ENCODE peak calls at places on chromosomes 12 and 14, in five cellular contexts. S is fibroblast of villous mesenchyme, L is GM12878, W is pancreas, H is GM12865. F is an unnamed sample.

GRCh38 chr12:4274960-4275868 is 1.7 kb downstream of the CCND2 start:
- DNase-seq in S (no peak), L (no peak), W (no peak), H (no peak), F (no peak)

GRCh38 chr12:51534216-51534615 is 56.8 kb upstream of the SCN8A start:
- DNase-seq in S (no peak), L (no peak), W (no peak), H (no peak), F (no peak)

GRCh38 chr12:90773526-90773925 is 181.4 kb downstream of the CCER1 start:
- DNase-seq in S (no peak), L (no peak), W (no peak), H (no peak), F (no peak)

GRCh38 chr12:509494-509893 is 49.8 kb downstream of the B4GALNT3 start:
- DNase-seq in S (no peak), L (no peak), W (no peak), H (no peak), F (no peak)

GRCh38 chr12:85626782-85627171 is 209.4 kb downstream of the RASSF9 start:
- DNase-seq in S (no peak), L (no peak), W (no peak), H (no peak), F (no peak)

GRCh38 chr14:22084393-22085281 is 411.0 kb upstream of the OR4E1 start:
- DNase-seq in S (peak), L (peak), W (no peak), H (peak), F (no peak)

GRCh38 chr12:50086148-50086547 is 1.0 kb downstream of the SMARCD1 start:
- DNase-seq in S (no peak), L (no peak), W (no peak), H (no peak), F (no peak)

GRCh38 chr12:74847169-74847568 is 309.5 kb downstream of the ATXN7L3B start:
- DNase-seq in S (no peak), L (no peak), W (no peak), H (no peak), F (no peak)

GRCh38 chr12:79274571-79275064 is 410.0 kb downstream of the SYT1 start:
- DNase-seq in S (no peak), L (no peak), W (no peak), H (peak), F (no peak)

GRCh38 chr12:42483534-42483857 is 106.0 kb downstream of the PRICKLE1 start:
- DNase-seq in S (no peak), L (no peak), W (no peak), H (no peak), F (peak)

GRCh38 chr14:68619805-68620574 is 172.9 kb downstream of the ZFP36L1 start:
- DNase-seq in S (peak), L (no peak), W (no peak), H (no peak), F (peak)

GRCh38 chr12:68364893-68365725 is 32.9 kb upstream of the MDM1 start:
- DNase-seq in S (peak), L (peak), W (peak), H (peak), F (peak)

GRCh38 chr12:109291531-109292341 is 17.3 kb downstream of the FOXN4 start:
- DNase-seq in S (no peak), L (no peak), W (peak), H (no peak), F (peak)

GRCh38 chr12:32548691-32549412 is 130.2 kb upstream of the DNM1L start:
- DNase-seq in S (peak), L (no peak), W (peak), H (no peak), F (peak)

GRCh38 chr14:85934123-85934885 is 404.4 kb downstream of the FLRT2 start:
- DNase-seq in S (peak), L (peak), W (no peak), H (peak), F (peak)

DNA sequence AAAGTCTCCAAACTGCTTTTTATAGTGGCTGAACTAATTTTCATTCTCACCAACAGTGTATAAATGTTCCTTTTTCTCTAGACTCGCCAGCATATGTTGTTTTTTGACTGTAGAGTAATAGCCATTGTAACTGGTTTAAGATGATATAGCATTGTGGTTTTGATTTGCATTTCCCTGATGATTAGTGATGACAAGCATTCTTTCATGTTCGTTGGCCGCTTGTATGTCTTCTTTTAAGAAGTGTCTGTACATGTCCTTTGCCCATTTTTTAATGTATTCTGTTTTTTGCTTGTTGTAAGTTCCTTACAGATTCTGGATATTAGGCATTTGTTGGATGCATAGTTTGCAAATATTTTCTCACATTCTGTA is 404.9 kb downstream of the FLRT2 start:
- DNase-seq in S (peak), L (peak), W (no peak), H (peak), F (no peak)
- H3K4me3 ChIP-seq in S (peak), L (peak), W (no peak), H (peak), F (peak)

GRCh38 chr12:78085562-78086182 is 255.0 kb downstream of the NAV3 start:
- DNase-seq in S (peak), L (no peak), W (no peak), H (no peak), F (no peak)

GRCh38 chr12:78086553-78087362 is 256.1 kb downstream of the NAV3 start:
- DNase-seq in S (no peak), L (no peak), W (no peak), H (no peak), F (no peak)

GRCh38 chr12:78087363-78087675 is 256.6 kb downstream of the NAV3 start:
- DNase-seq in S (peak), L (no peak), W (no peak), H (no peak), F (no peak)

DNA sequence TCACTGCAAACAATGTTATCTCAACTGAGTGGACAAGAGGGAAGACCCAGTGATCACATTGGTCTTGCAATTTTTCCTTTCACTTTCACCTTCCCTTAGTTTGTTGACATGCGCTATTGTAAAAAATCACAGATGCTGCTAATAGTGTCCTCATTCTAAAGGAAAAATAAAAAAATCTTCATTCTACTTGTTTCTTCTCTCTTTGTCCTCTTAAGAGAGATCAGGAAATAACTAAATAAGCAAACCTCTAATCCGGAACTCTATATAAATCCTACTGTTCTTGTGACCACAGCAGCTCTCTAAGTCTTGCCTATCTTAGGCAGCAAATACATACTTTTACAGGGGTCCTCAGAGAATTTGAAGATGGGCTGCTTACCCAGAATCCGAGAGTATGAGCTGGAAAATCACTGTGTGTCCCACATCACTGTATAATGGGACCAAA is 257.7 kb downstream of the NAV3 start:
- DNase-seq in S (peak), L (no peak), W (no peak), H (no peak), F (no peak)
- H3K4me3 ChIP-seq in S (peak), L (no peak), W (no peak), H (peak), F (peak)

GRCh38 chr14:46054526-46054925 is 597.1 kb downstream of the RPL10L start:
- DNase-seq in S (peak), L (no peak), W (no peak), H (no peak), F (no peak)
- H3K4me3 ChIP-seq in S (no peak), L (no peak), W (no peak), H (no peak), F (no peak)

GRCh38 chr12:123433615-123434014 is 2.9 kb downstream of the RILPL2 start:
- DNase-seq in S (no peak), L (no peak), W (no peak), H (no peak), F (no peak)

GRCh38 chr12:123441523-123442164 is 5.2 kb upstream of the RILPL2 start:
- DNase-seq in S (no peak), L (peak), W (no peak), H (peak), F (no peak)

GRCh38 chr12:123435636-123436016 is 858 bp downstream of the RILPL2 start:
- DNase-seq in S (no peak), L (no peak), W (no peak), H (no peak), F (no peak)

GRCh38 chr12:123431951-123432886 is 4.3 kb downstream of the RILPL2 start:
- DNase-seq in S (no peak), L (no peak), W (no peak), H (peak), F (no peak)

DNA sequence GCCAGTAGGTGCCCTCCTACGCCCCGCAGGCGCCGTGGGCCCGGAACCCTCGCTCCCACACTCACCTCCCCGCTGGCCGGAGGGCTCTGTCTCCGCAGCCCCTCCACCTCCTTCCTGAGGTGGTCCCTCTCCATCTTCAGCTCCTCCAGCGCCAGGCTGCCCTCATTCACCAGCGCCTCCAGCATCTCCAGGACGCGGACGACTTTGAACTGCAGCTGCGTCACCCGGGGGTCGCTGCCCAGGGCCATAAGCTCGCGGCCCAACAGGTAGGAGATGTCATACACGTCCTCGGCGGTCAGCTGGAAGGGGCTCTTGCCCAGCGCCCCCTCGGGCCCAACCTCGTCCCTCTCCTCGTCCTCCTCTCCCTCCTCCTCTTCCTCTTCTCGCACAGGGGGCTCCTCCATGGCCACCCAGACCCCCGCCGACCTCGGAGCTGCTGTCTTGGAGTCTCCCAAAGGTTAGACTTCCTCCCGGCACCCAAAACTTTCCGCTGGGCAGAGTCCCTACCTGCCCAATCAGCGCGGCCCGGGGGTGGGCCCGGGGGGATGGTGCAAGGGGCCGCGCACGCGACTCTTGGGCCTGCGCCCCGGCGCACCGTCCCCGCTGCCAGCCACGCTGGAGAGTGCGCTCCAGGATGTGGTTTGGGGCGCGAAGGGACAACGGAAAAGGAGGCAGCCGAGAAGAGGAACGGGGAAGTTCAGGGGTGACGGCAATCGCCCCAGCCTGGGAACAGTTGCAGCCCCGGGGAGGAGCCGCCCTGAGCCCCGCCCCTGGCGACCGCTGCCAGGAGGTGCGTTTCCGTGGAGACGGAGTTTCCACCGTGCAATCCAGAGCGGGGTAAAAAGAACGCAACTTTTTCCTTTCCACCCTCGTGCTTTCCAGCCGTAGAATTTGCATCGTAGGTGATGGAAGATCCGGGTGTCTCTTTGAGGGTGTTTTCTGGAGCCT is at the start of gene RILPL2:
- DNase-seq in S (peak), L (peak), W (peak), H (peak), F (peak)
- H3K4me3 ChIP-seq in S (peak), L (peak), W (peak), H (peak), F (peak)

GRCh38 chr14:77485256-77485655 is 13.4 kb downstream of the ISM2 start:
- DNase-seq in S (no peak), L (no peak), W (no peak), H (no peak), F (no peak)
- H3K4me3 ChIP-seq in S (no peak), L (no peak), W (no peak), H (no peak), F (no peak)

GRCh38 chr12:110578522-110579238 is 4.4 kb downstream of the PPTC7 start:
- DNase-seq in S (no peak), L (no peak), W (no peak), H (no peak), F (no peak)
- H3K4me3 ChIP-seq in S (no peak), L (peak), W (no peak), H (peak), F (no peak)

GRCh38 chr14:52313493-52313881 is 625 bp upstream of the PTGER2 start:
- DNase-seq in S (peak), L (no peak), W (no peak), H (no peak), F (no peak)
- H3K4me3 ChIP-seq in S (peak), L (no peak), W (peak), H (peak), F (peak)

F was measured in heart left ventricle.